ENCODE peak calls at places on chromosomes 4 and X, in eight cellular contexts. O is mammary epithelial cell, P is BE2C, B is heart left ventricle, X is right atrium auricular region, Q is gastrocnemius medialis, U is psoas muscle, C is left ventricle myocardium inferior. S is an unnamed sample. For H3K9me3 and H3K4me1, the result is how much of the 10 kb centered on the place peaks cover.

GRCh38 chr4:159305129-159305528 is 202.2 kb downstream of the RAPGEF2 start:
- DNase-seq in B (no peak), P (no peak), C (no peak), O (no peak), U (no peak), Q (no peak), X (no peak), S (no peak)

GRCh38 chr4:10787365-10787764 is 102.8 kb upstream of the CLNK start:
- DNase-seq in P (no peak), U (no peak), X (no peak), C (no peak), B (no peak), Q (no peak), O (no peak), S (no peak)

GRCh38 chr4:28654618-28655017 is 1794.0 kb downstream of the STIM2 start:
- DNase-seq in B (no peak), Q (no peak), C (no peak), X (no peak), U (no peak), O (peak), P (no peak), S (no peak)

GRCh38 chr4:139642364-139642763 is 23.3 kb upstream of the MGST2 start:
- DNase-seq in Q (no peak), P (no peak), B (no peak), C (no peak), U (no peak), X (no peak), O (peak), S (no peak)

GRCh38 chr4:138062929-138063328 is 179.2 kb downstream of the SLC7A11 start:
- DNase-seq in C (no peak), U (no peak), Q (no peak), O (peak), X (no peak), P (no peak), B (no peak), S (no peak)

GRCh38 chrX:74179071-74179470 is 124.9 kb upstream of the ZCCHC13 start:
- DNase-seq in O (no peak), B (no peak), C (no peak), Q (no peak), U (no peak), P (no peak), X (no peak), S (no peak)

GRCh38 chr4:55127521-55127920 is 2.1 kb upstream of the KDR start:
- DNase-seq in Q (no peak), B (no peak), C (no peak), U (no peak), P (no peak), X (no peak), O (no peak), S (no peak)

GRCh38 chr4:113978561-113979156 is 788 bp downstream of the ARSJ start:
- DNase-seq in P (no peak), Q (no peak), X (no peak), U (no peak), C (no peak), O (peak), B (peak), S (no peak)

GRCh38 chrX:41621236-41621651 is 67.5 kb upstream of the GPR34 start:
- DNase-seq in X (no peak), U (no peak), C (no peak), Q (no peak), O (peak), P (peak), B (no peak), S (no peak)

GRCh38 chrX:87003031-87003430 is 514.6 kb upstream of the KLHL4 start:
- DNase-seq in X (no peak), B (no peak), O (no peak), Q (no peak), U (no peak), C (no peak), P (no peak), S (no peak)

GRCh38 chr4:8776366-8776765 is 95.3 kb downstream of the HMX1 start:
- DNase-seq in P (no peak), X (no peak), U (peak), C (no peak), B (no peak), O (no peak), Q (no peak), S (no peak)

GRCh38 chr4:153151535-153152452 is 52.4 kb upstream of the TRIM2 start:
- DNase-seq in P (peak), Q (no peak), O (peak), U (peak), C (no peak), B (peak), X (no peak), S (peak)

GRCh38 chr4:96736352-96736889 is 896.5 kb downstream of the PDHA2 start:
- DNase-seq in P (no peak), O (peak), C (no peak), X (no peak), Q (no peak), B (no peak), U (no peak), S (no peak)

GRCh38 chr4:107826427-107826980 is 1.8 kb downstream of the SGMS2 start:
- DNase-seq in P (no peak), U (no peak), B (no peak), C (no peak), Q (no peak), X (no peak), O (peak), S (no peak)

GRCh38 chrX:16771483-16772398 is 14.5 kb upstream of the TXLNG start:
- DNase-seq in U (no peak), X (no peak), O (peak), Q (no peak), P (peak), C (no peak), B (no peak), S (no peak)

GRCh38 chr4:147927377-147928137 is 195.7 kb downstream of the ARHGAP10 start:
- DNase-seq in X (no peak), U (peak), C (peak), B (peak), O (no peak), P (no peak), Q (no peak), S (no peak)

GRCh38 chr4:16233569-16234177 is 7.4 kb upstream of the TAPT1 start:
- DNase-seq in Q (no peak), P (no peak), U (no peak), C (no peak), X (no peak), B (no peak), O (no peak), S (no peak)

GRCh38 chrX:40303256-40304077 is 205.7 kb upstream of the BCOR start:
- DNase-seq in B (no peak), X (no peak), U (no peak), O (no peak), P (no peak), C (no peak), Q (no peak), S (no peak)

GRCh38 chr4:7854697-7855370 is 84.8 kb downstream of the AFAP1 start:
- DNase-seq in U (no peak), Q (no peak), B (no peak), O (peak), P (no peak), C (no peak), X (no peak), S (no peak)

GRCh38 chrX:137566746-137567473 is 983 bp downstream of the ZIC3 start:
- DNase-seq in C (no peak), Q (no peak), U (no peak), X (no peak), P (no peak), B (no peak), O (no peak), S (no peak)

GRCh38 chr4:105894570-105895323 is 524 bp upstream of the NPNT start:
- DNase-seq in P (no peak), C (no peak), B (peak), X (no peak), U (peak), Q (no peak), O (peak), S (peak)

GRCh38 chr4:80215449-80216052 is 18.2 kb downstream of the PRDM8 start:
- DNase-seq in B (no peak), X (no peak), U (no peak), Q (no peak), C (no peak), P (no peak), O (no peak), S (no peak)

GRCh38 chr4:37748546-37748945 is 62.4 kb upstream of the RELL1 start:
- DNase-seq in Q (no peak), X (no peak), B (no peak), P (no peak), C (no peak), O (no peak), U (no peak), S (no peak)

GRCh38 chr4:124722069-124722468 is 9.5 kb upstream of the ANKRD50 start:
- DNase-seq in X (no peak), P (no peak), C (no peak), Q (no peak), B (no peak), O (peak), U (no peak), S (no peak)

GRCh38 chr4:107037188-107037587 is 1.1 kb upstream of the DKK2 start:
- DNase-seq in Q (peak), U (peak), B (no peak), O (no peak), P (peak), X (peak), C (no peak), S (no peak)

GRCh38 chr4:19492611-19493010 is 759.1 kb upstream of the SLIT2 start:
- DNase-seq in X (no peak), U (no peak), C (no peak), B (no peak), O (no peak), Q (no peak), P (no peak), S (no peak)

GRCh38 chr4:100421356-100421978 is 96.4 kb downstream of the EMCN start:
- DNase-seq in B (no peak), P (no peak), O (peak), C (no peak), Q (no peak), U (no peak), X (no peak), S (no peak)

GRCh38 chr4:125787707-125788106 is 473.0 kb downstream of the FAT4 start:
- DNase-seq in X (no peak), O (no peak), P (no peak), Q (no peak), U (no peak), C (no peak), B (no peak), S (no peak)

GRCh38 chr4:107036602-107037151 is 564 bp upstream of the DKK2 start:
- DNase-seq in O (no peak), P (peak), X (no peak), U (peak), C (no peak), Q (no peak), B (no peak), S (no peak)

GRCh38 chrX:20989361-20989760 is 384.9 kb upstream of the CNKSR2 start:
- DNase-seq in U (no peak), P (no peak), C (no peak), X (no peak), B (no peak), Q (no peak), O (no peak), S (no peak)

GRCh38 chr4:6549890-6550620 is 24.9 kb upstream of the MAN2B2 start:
- DNase-seq in C (peak), Q (no peak), O (no peak), X (no peak), B (no peak), U (peak), P (no peak), S (no peak)

GRCh38 chr4:142126890-142127497 is 490.6 kb downstream of the IL15 start:
- DNase-seq in Q (peak), B (peak), C (no peak), X (peak), P (peak), U (no peak), O (peak), S (peak)

GRCh38 chr4:38757945-38758344 is 24.8 kb downstream of the TLR10 start:
- DNase-seq in X (no peak), P (no peak), B (no peak), Q (no peak), O (no peak), U (no peak), C (no peak), S (no peak)

GRCh38 chr4:127586922-127587571 is 45.7 kb upstream of the INTU start:
- DNase-seq in P (peak), Q (no peak), O (peak), B (no peak), U (no peak), X (no peak), C (no peak), S (no peak)
- TF ChIP-seq CTCF in P (peak), Q (no peak), O (peak), B (peak), U (peak), X (peak), C (peak), S (peak)

GRCh38 chr4:1407657-1408333 is 1.6 kb upstream of the NKX1-1 start:
- DNase-seq in O (no peak), U (no peak), X (no peak), Q (no peak), C (no peak), B (no peak), P (no peak), S (no peak)
- H3K9me3 ChIP-seq in O (under half), U (under half), X (under half), Q (under half), C (under half), B (under half), P (under half), S (under half)

GRCh38 chrX:105744291-105744690 is 78.0 kb upstream of the NRK start:
- DNase-seq in O (peak), C (no peak), U (no peak), X (no peak), Q (no peak), P (no peak), B (no peak), S (no peak)
- H3K4me1 ChIP-seq in O (under half), C (under half), U (under half), X (under half), Q (under half), P (under half), B (under half), S (under half)

DNA sequence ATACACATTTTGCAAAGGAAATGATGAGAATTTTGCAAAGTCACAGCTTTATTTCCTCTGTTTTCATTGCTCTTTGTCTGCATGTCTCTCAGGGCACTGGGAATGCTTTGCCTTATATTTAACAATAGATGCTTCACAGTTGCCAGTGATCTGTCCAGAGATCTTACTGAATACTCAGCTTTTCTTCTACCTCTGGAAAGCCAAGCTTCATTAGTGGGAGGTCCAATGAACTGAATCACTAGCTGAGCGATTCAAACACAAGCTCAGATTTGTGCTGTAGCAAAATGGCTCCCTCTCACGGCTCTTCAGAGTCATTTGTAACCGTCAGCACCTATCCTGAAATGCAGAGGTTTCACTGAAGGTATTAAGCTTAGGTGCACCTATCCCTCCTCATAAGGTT is 138.9 kb downstream of the DCLK2 start:
- DNase-seq in U (no peak), X (no peak), P (peak), B (no peak), Q (no peak), O (peak), C (no peak), S (no peak)
- TF ChIP-seq CTCF in U (no peak), X (no peak), P (peak), B (peak), Q (no peak), O (peak), C (peak), S (no peak)

GRCh38 chr4:763922-764321 is 58.3 kb downstream of the PCGF3 start:
- DNase-seq in P (no peak), B (no peak), X (no peak), U (peak), Q (no peak), C (no peak), O (no peak), S (no peak)
- H3K9me3 ChIP-seq in P (under half), B (under half), X (under half), U (under half), Q (under half), C (under half), O (under half), S (under half)

GRCh38 chr4:78648639-78649363 is 97.2 kb downstream of the ANXA3 start:
- DNase-seq in Q (no peak), X (no peak), O (no peak), C (no peak), B (no peak), P (no peak), U (no peak), S (no peak)
- H3K4me1 ChIP-seq in Q (under half), X (under half), O (under half), C (half or more), B (half or more), P (under half), U (under half), S (under half)

GRCh38 chrX:106751407-106751806 is 24.9 kb downstream of the RNF128 start:
- DNase-seq in P (no peak), Q (no peak), C (no peak), X (no peak), U (no peak), B (no peak), O (no peak), S (no peak)

GRCh38 chrX:106748377-106748776 is 21.9 kb downstream of the RNF128 start:
- DNase-seq in U (no peak), Q (no peak), P (no peak), O (no peak), X (no peak), B (no peak), C (no peak), S (no peak)

DNA sequence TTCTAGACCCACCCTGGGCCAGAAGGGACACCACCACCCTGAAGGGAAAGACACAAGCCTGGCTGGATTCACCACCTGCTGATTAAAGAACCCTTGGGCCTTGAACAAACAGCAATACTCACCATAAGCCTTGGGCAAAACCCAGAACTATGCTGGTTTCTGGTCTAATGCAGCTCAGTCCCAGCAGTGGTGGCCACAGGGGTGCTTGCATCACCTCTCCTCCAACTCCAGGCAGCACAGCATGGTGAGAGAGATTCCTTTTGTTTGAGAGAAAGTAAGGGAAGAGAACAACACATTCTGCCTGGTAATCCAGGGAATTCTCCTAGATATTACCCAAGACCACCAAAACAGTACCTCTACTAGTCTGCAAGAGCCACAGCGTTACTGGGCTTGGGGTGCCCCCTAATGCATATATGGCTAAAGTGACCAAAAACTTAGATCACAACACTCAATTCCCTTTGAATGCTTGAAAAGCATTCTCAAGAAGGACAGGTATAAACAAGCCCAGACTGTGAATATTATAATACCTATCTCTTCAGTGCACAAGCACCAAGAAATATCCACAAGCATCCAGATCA is 25.7 kb downstream of the RNF128 start:
- DNase-seq in Q (no peak), O (peak), X (no peak), U (no peak), C (no peak), B (no peak), P (no peak), S (no peak)
- TF ChIP-seq CTCF in Q (no peak), O (no peak), X (no peak), U (peak), C (no peak), B (no peak), P (no peak), S (no peak)

GRCh38 chr4:173526724-173527102 is 3.3 kb downstream of the HAND2 start:
- DNase-seq in X (no peak), P (no peak), U (no peak), O (no peak), Q (no peak), C (no peak), B (no peak), S (no peak)
- H3K9me3 ChIP-seq in X (under half), P (under half), U (under half), O (under half), Q (under half), C (under half), B (under half), S (under half)

GRCh38 chrX:153814591-153815315 is 15.6 kb downstream of the PDZD4 start:
- DNase-seq in X (no peak), Q (no peak), B (no peak), O (no peak), C (no peak), P (no peak), U (no peak), S (no peak)
- H3K4me1 ChIP-seq in X (under half), Q (under half), B (under half), O (under half), C (under half), P (under half), U (under half), S (under half)

GRCh38 chrX:12702509-12703091 is 88.6 kb upstream of the PRPS2 start:
- DNase-seq in U (no peak), Q (no peak), B (no peak), P (peak), C (no peak), O (peak), X (no peak), S (no peak)
- TF ChIP-seq CTCF in U (no peak), Q (no peak), B (no peak), P (peak), C (no peak), O (peak), X (no peak), S (no peak)